ENCODE peak calls at places on chromosomes 7 and 10, in ten cellular contexts. M is esophagus squamous epithelium; N is prostate gland; V is Peyer's patch; L is astrocyte; C is mucosa of descending colon; H is ovary; R is BE2C; X is naive thymus-derived CD4-positive, alpha-beta T cell; B is tibial nerve. F is an unnamed sample.

GRCh38 chr10:74047871-74048270 is 50.0 kb downstream of the VCL start:
- DNase-seq in L (peak; percentile 48), N (no peak), B (no peak), R (no peak), V (no peak), C (no peak), M (no peak), X (no peak), H (no peak), F (no peak)

GRCh38 chr10:30430544-30431298 is 3.3 kb upstream of the MAP3K8 start:
- DNase-seq in H (no peak), N (no peak), L (no peak), V (peak; percentile 34), X (no peak), M (no peak), B (no peak), C (no peak), R (no peak), F (no peak)

GRCh38 chr7:133822001-133822641 is 305.0 kb upstream of the LRGUK start:
- DNase-seq in B (no peak), M (no peak), V (no peak), C (no peak), N (no peak), R (no peak), H (no peak), L (no peak), X (no peak), F (no peak)

GRCh38 chr10:78330884-78331283 is 297.2 kb downstream of the RPS24 start:
- DNase-seq in B (no peak), L (no peak), M (no peak), V (no peak), X (no peak), N (peak; percentile 1), H (no peak), R (no peak), C (no peak), F (no peak)

GRCh38 chr10:119973261-119973660 is 80.7 kb downstream of the SEC23IP start:
- DNase-seq in M (no peak), B (no peak), X (no peak), L (no peak), R (no peak), H (no peak), C (no peak), N (no peak), V (no peak), F (no peak)

GRCh38 chr7:154613811-154614210 is 389.1 kb downstream of the PAXIP1 start:
- DNase-seq in N (no peak), B (no peak), L (no peak), C (no peak), M (no peak), H (no peak), R (no peak), X (no peak), V (no peak), F (no peak)

GRCh38 chr10:85641479-85641967 is 725.1 kb downstream of the GRID1 start:
- DNase-seq in X (no peak), L (peak; percentile 53), V (peak; percentile 67), H (no peak), B (peak; percentile 55), R (peak; percentile 23), C (no peak), M (no peak), N (no peak), F (no peak)

GRCh38 chr7:82615527-82615926 is 171.9 kb upstream of the CACNA2D1 start:
- DNase-seq in N (no peak), L (no peak), C (no peak), X (no peak), B (no peak), M (no peak), R (no peak), H (no peak), V (no peak), F (no peak)

GRCh38 chr10:10872035-10872673 is 145.5 kb upstream of the CELF2 start:
- DNase-seq in M (no peak), R (no peak), B (peak; percentile 34), H (no peak), N (no peak), V (no peak), X (no peak), L (peak; percentile 98), C (no peak), F (no peak)

GRCh38 chr10:12993595-12993994 is 7.9 kb downstream of the CCDC3 start:
- DNase-seq in L (no peak), N (peak; percentile 21), M (no peak), C (no peak), R (no peak), X (no peak), V (no peak), H (no peak), B (peak; percentile 32), F (no peak)

GRCh38 chr7:19470031-19470430 is 238.8 kb downstream of the POLR1F start:
- DNase-seq in R (no peak), B (no peak), V (no peak), L (no peak), N (no peak), X (no peak), M (no peak), H (no peak), C (no peak), F (no peak)

DNA sequence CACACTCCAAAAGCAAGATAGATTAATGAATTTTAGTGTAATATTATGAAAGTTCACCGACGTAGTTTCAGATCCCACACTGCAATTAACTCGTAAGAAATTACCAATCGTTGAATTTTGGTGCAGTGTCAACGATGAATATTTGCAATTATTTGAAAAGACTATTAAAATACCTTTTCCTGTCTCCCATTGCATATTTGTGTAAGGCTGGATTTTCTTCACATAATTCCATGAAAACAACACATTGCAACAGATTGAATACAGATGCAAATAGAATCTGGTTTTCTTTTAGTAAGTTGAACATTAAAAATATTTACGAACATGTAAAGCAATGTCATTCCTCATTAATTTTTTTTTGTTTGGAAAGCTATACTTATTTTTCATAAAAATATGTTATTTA is 50.9 kb downstream of the DNMBP start:
- DNase-seq in X (no peak), N (no peak), V (no peak), L (no peak), C (no peak), H (no peak), B (no peak), M (no peak), R (no peak), F (no peak)
- H3K36me3 ChIP-seq in X (peaks cover 12% of the 10 kb centered on the region), N (no peaks in the 10 kb centered on the region), V (no peaks in the 10 kb centered on the region), L (peaks cover 27% of the 10 kb centered on the region), C (no peaks in the 10 kb centered on the region), H (no peaks in the 10 kb centered on the region), B (peaks cover 34% of the 10 kb centered on the region), M (peaks cover 12% of the 10 kb centered on the region), R (no peaks in the 10 kb centered on the region), F (no peaks in the 10 kb centered on the region)

GRCh38 chr7:73483171-73483570 is 38.9 kb downstream of the BAZ1B start:
- DNase-seq in B (no peak), M (no peak), X (no peak), C (no peak), L (no peak), H (no peak), R (no peak), N (no peak), V (no peak), F (no peak)

GRCh38 chr7:73473636-73474035 is 40.1 kb downstream of the FZD9 start:
- DNase-seq in B (no peak), H (no peak), N (no peak), L (no peak), C (no peak), R (no peak), V (no peak), X (no peak), M (no peak), F (no peak)

GRCh38 chr7:73477376-73477775 is 43.8 kb downstream of the FZD9 start:
- DNase-seq in C (no peak), X (no peak), N (no peak), H (no peak), B (no peak), L (no peak), R (no peak), V (no peak), M (no peak), F (no peak)

GRCh38 chr7:73482746-73483145 is 39.3 kb downstream of the BAZ1B start:
- DNase-seq in B (no peak), M (no peak), N (no peak), L (no peak), H (no peak), V (no peak), C (no peak), R (peak; percentile 14), X (no peak), F (no peak)

GRCh38 chr7:73478549-73478948 is 43.5 kb downstream of the BAZ1B start:
- DNase-seq in H (no peak), B (no peak), L (no peak), V (no peak), X (no peak), C (no peak), M (no peak), R (no peak), N (no peak), F (no peak)
- H3K36me3 ChIP-seq in H (no peaks in the 10 kb centered on the region), B (peaks cover 93% of the 10 kb centered on the region), L (peaks cover 46% of the 10 kb centered on the region), V (no peaks in the 10 kb centered on the region), X (peaks cover 68% of the 10 kb centered on the region), C (peaks cover 10% of the 10 kb centered on the region), M (peaks cover 13% of the 10 kb centered on the region), R (peaks cover 88% of the 10 kb centered on the region), N (no peaks in the 10 kb centered on the region), F (no peaks in the 10 kb centered on the region)

GRCh38 chr10:69337312-69338132 is 59.2 kb downstream of the HK1 start:
- DNase-seq in R (no peak), N (peak; percentile 84), V (no peak), B (no peak), X (no peak), L (peak; percentile 90), C (no peak), M (no peak), H (no peak), F (no peak)
- H3K36me3 ChIP-seq in R (peaks cover 3% of the 10 kb centered on the region), N (no peaks in the 10 kb centered on the region), V (no peaks in the 10 kb centered on the region), B (no peaks in the 10 kb centered on the region), X (no peaks in the 10 kb centered on the region), L (no peaks in the 10 kb centered on the region), C (no peaks in the 10 kb centered on the region), M (no peaks in the 10 kb centered on the region), H (no peaks in the 10 kb centered on the region), F (no peaks in the 10 kb centered on the region)

GRCh38 chr7:149000961-149001360 is 27.3 kb downstream of the PDIA4 start:
- DNase-seq in M (no peak), X (no peak), C (no peak), N (no peak), B (no peak), L (no peak), H (no peak), V (no peak), R (no peak), F (peak; percentile 63)

GRCh38 chr7:149003560-149004305 is 24.6 kb downstream of the PDIA4 start:
- DNase-seq in X (no peak), N (no peak), H (no peak), L (no peak), C (no peak), B (no peak), R (no peak), M (no peak), V (no peak), F (peak; percentile 43)

GRCh38 chr7:149001427-149002068 is 26.8 kb downstream of the PDIA4 start:
- DNase-seq in R (no peak), H (no peak), L (no peak), M (no peak), X (no peak), C (no peak), V (no peak), N (no peak), B (no peak), F (peak; percentile 53)

GRCh38 chr7:149003018-149003417 is 25.3 kb downstream of the PDIA4 start:
- DNase-seq in M (no peak), H (no peak), N (no peak), B (no peak), C (no peak), L (no peak), V (no peak), R (no peak), X (no peak), F (peak; percentile 58)

GRCh38 chr7:149002604-149003003 is 25.7 kb downstream of the PDIA4 start:
- DNase-seq in H (no peak), M (no peak), B (no peak), X (no peak), R (no peak), N (no peak), L (no peak), C (no peak), V (no peak), F (peak; percentile 56)
- H3K36me3 ChIP-seq in H (no peaks in the 10 kb centered on the region), M (peaks cover 14% of the 10 kb centered on the region), B (peaks cover 61% of the 10 kb centered on the region), X (peaks cover 44% of the 10 kb centered on the region), R (peaks cover 50% of the 10 kb centered on the region), N (peaks cover 12% of the 10 kb centered on the region), L (peaks cover 27% of the 10 kb centered on the region), C (peaks cover 6% of the 10 kb centered on the region), V (no peaks in the 10 kb centered on the region), F (no peaks in the 10 kb centered on the region)

F was measured in spleen.